ENCODE peak calls at places on chromosomes 5 and 9, in five cellular contexts. H, F, N, R and J are unnamed samples.

GRCh38 chr9:137172907-137173794 is 1.3 kb upstream of the TMEM210 start:
- DNase-seq in H (no peak), F (no peak), N (no peak), R (no peak), J (no peak)

GRCh38 chr5:153562189-153562588 is 71.7 kb downstream of the GRIA1 start:
- DNase-seq in H (no peak), F (no peak), N (no peak), R (no peak), J (no peak)

GRCh38 chr9:72937545-72937944 is 15.3 kb downstream of the ALDH1A1 start:
- DNase-seq in H (no peak), F (no peak), N (no peak), R (no peak), J (no peak)

GRCh38 chr5:143014017-143014651 is 244.0 kb downstream of the ARHGAP26 start:
- DNase-seq in H (no peak), F (no peak), N (peak; percentile 78), R (peak; percentile 62), J (no peak)

GRCh38 chr9:35822926-35823325 is 5.6 kb downstream of the FAM221B start:
- DNase-seq in H (no peak), F (no peak), N (no peak), R (no peak), J (no peak)

GRCh38 chr5:180001136-180001535 is 70.4 kb downstream of the RNF130 start:
- DNase-seq in H (no peak), F (no peak), N (no peak), R (no peak), J (no peak)

GRCh38 chr5:42689391-42689790 is 67.2 kb upstream of the CCDC152 start:
- DNase-seq in H (no peak), F (no peak), N (no peak), R (no peak), J (no peak)

GRCh38 chr5:43038523-43038989 is 1.6 kb downstream of the ANXA2R start:
- DNase-seq in H (no peak), F (no peak), N (peak; percentile 70), R (no peak), J (no peak)

GRCh38 chr5:135112008-135112670 is 78.1 kb upstream of the PITX1 start:
- DNase-seq in H (no peak), F (no peak), N (no peak), R (no peak), J (no peak)

GRCh38 chr5:102794677-102795331 is 39.7 kb downstream of the PAM start:
- DNase-seq in H (no peak), F (no peak), N (no peak), R (no peak), J (no peak)

GRCh38 chr9:91522496-91522895 is 98.9 kb upstream of the NFIL3 start:
- DNase-seq in H (no peak), F (no peak), N (no peak), R (no peak), J (no peak)

GRCh38 chr9:137590123-137590468 is 216 bp downstream of the ZMYND19 start:
- DNase-seq in H (no peak), F (no peak), N (no peak), R (no peak), J (no peak)

GRCh38 chr5:112154940-112155686 is 264.0 kb downstream of the EPB41L4A start:
- DNase-seq in H (no peak), F (no peak), N (peak; percentile 23), R (no peak), J (no peak)

GRCh38 chr9:12640866-12641636 is 52.1 kb upstream of the TYRP1 start:
- DNase-seq in H (no peak), F (no peak), N (no peak), R (no peak), J (no peak)

GRCh38 chr9:134208981-134209725 is 44.8 kb upstream of the RNU6ATAC start:
- DNase-seq in H (no peak), F (no peak), N (no peak), R (no peak), J (no peak)

GRCh38 chr9:110255417-110256141 is 728 bp downstream of the TXN start:
- DNase-seq in H (no peak), F (peak; percentile 27), N (peak; percentile 85), R (no peak), J (no peak)

GRCh38 chr5:177310757-177311173 is 933 bp downstream of the MXD3 start:
- DNase-seq in H (no peak), F (no peak), N (peak; percentile 57), R (no peak), J (peak; percentile 41)

GRCh38 chr9:82031538-82032280 is 43.1 kb downstream of the SPATA31D1 start:
- DNase-seq in H (peak; percentile 1), F (peak; percentile 50), N (peak; percentile 55), R (peak; percentile 57), J (peak; percentile 65)

GRCh38 chr5:168578006-168578405 is 1.2 kb downstream of the PANK3 start:
- DNase-seq in H (no peak), F (no peak), N (peak; percentile 17), R (no peak), J (no peak)

GRCh38 chr5:5139358-5140050 is 626 bp upstream of the ADAMTS16 start:
- DNase-seq in H (no peak), F (no peak), N (peak; percentile 29), R (no peak), J (no peak)

GRCh38 chr5:36552626-36553393 is 53.6 kb upstream of the SLC1A3 start:
- DNase-seq in H (no peak), F (no peak), N (peak; percentile 34), R (no peak), J (no peak)

GRCh38 chr5:124176692-124177091 is 569.7 kb downstream of the ZNF608 start:
- DNase-seq in H (peak; percentile 34), F (no peak), N (no peak), R (no peak), J (no peak)

GRCh38 chr9:94681508-94681907 is 42.2 kb upstream of the FBP1 start:
- DNase-seq in H (peak; percentile 46), F (peak; percentile 89), N (peak; percentile 82), R (peak; percentile 88), J (peak; percentile 22)

GRCh38 chr5:35415305-35415704 is 185.0 kb upstream of the PRLR start:
- DNase-seq in H (no peak), F (no peak), N (no peak), R (no peak), J (no peak)

GRCh38 chr9:131589124-131589711 is 43.9 kb downstream of the PRRT1B start:
- DNase-seq in H (no peak), F (no peak), N (no peak), R (no peak), J (peak; percentile 30)

GRCh38 chr5:64971538-64971937 is 202.8 kb downstream of the CWC27 start:
- DNase-seq in H (no peak), F (peak; percentile 5), N (peak; percentile 6), R (no peak), J (no peak)

GRCh38 chr9:127586537-127586936 is 25.5 kb upstream of the STXBP1 start:
- DNase-seq in H (peak; percentile 36), F (peak; percentile 88), N (peak; percentile 84), R (peak; percentile 91), J (no peak)

GRCh38 chr9:70161414-70161732 is 97.4 kb upstream of the SMC5 start:
- DNase-seq in H (no peak), F (no peak), N (no peak), R (no peak), J (no peak)